ENCODE peak calls at places on chromosomes 2 and 18, in nine cellular contexts. V, D, G, B, W, F, Y, R and C are unnamed samples. For H3K4me1, the result is how much of the 10 kb centered on the place peaks cover.

GRCh38 chr18:68387246-68387645 is 327.7 kb downstream of the TMX3 start:
- DNase-seq in V (no peak), D (no peak), G (no peak), B (peak), W (no peak), F (no peak), Y (no peak), R (no peak), C (no peak)

GRCh38 chr2:46270384-46270783 is 26.8 kb upstream of the EPAS1 start:
- DNase-seq in V (no peak), D (no peak), G (no peak), B (peak), W (no peak), F (no peak), Y (peak), R (no peak), C (no peak)

GRCh38 chr18:50749421-50749820 is 70.4 kb downstream of the MRO start:
- DNase-seq in V (no peak), D (no peak), G (no peak), B (no peak), W (no peak), F (no peak), Y (no peak), R (no peak), C (no peak)

GRCh38 chr2:121297217-121297830 is 12.3 kb upstream of the TFCP2L1 start:
- DNase-seq in V (no peak), D (peak), G (peak), B (peak), W (peak), F (no peak), Y (peak), R (no peak), C (peak)

GRCh38 chr2:172178035-172178434 is 75.3 kb upstream of the DLX2 start:
- DNase-seq in V (no peak), D (no peak), G (no peak), B (peak), W (no peak), F (no peak), Y (peak), R (no peak), C (no peak)

GRCh38 chr18:55588876-55589595 is 1.0 kb upstream of the TCF4 start:
- DNase-seq in V (no peak), D (no peak), G (peak), B (peak), W (no peak), F (no peak), Y (no peak), R (no peak), C (no peak)

GRCh38 chr2:96251721-96252292 is 14.0 kb downstream of the TMEM127 start:
- DNase-seq in V (no peak), D (peak), G (no peak), B (peak), W (no peak), F (no peak), Y (peak), R (peak), C (peak)

GRCh38 chr2:86028763-86029381 is 76.8 kb downstream of the POLR1A start:
- DNase-seq in V (no peak), D (peak), G (no peak), B (no peak), W (no peak), F (no peak), Y (no peak), R (no peak), C (peak)

GRCh38 chr2:147026664-147027278 is 818.1 kb upstream of the ACVR2A start:
- DNase-seq in V (no peak), D (no peak), G (no peak), B (peak), W (no peak), F (no peak), Y (no peak), R (no peak), C (no peak)

GRCh38 chr2:20185176-20186022 is 39.5 kb downstream of the SDC1 start:
- DNase-seq in V (no peak), D (peak), G (no peak), B (peak), W (no peak), F (no peak), Y (peak), R (peak), C (no peak)

GRCh38 chr2:47078541-47079482 is 76.3 kb downstream of the STPG4 start:
- DNase-seq in V (no peak), D (no peak), G (no peak), B (no peak), W (no peak), F (no peak), Y (no peak), R (no peak), C (no peak)

GRCh38 chr2:129877795-129878775 is 101.4 kb upstream of the RAB6C start:
- DNase-seq in V (no peak), D (peak), G (peak), B (peak), W (no peak), F (no peak), Y (peak), R (no peak), C (peak)

GRCh38 chr2:201730651-201731280 is 32.3 kb upstream of the MPP4 start:
- DNase-seq in V (no peak), D (no peak), G (no peak), B (no peak), W (no peak), F (no peak), Y (no peak), R (no peak), C (no peak)

GRCh38 chr2:221818569-221818968 is 246.5 kb upstream of the EPHA4 start:
- DNase-seq in V (no peak), D (no peak), G (no peak), B (no peak), W (no peak), F (no peak), Y (no peak), R (no peak), C (no peak)

GRCh38 chr2:101811226-101812015 is 113.9 kb downstream of the MAP4K4 start:
- DNase-seq in V (no peak), D (no peak), G (no peak), B (no peak), W (no peak), F (no peak), Y (no peak), R (no peak), C (no peak)

GRCh38 chr2:38997784-38998183 is 108.1 kb downstream of the ARHGEF33 start:
- DNase-seq in V (no peak), D (peak), G (peak), B (peak), W (no peak), F (no peak), Y (peak), R (no peak), C (no peak)

GRCh38 chr2:20650412-20650879 is 452 bp downstream of the HS1BP3 start:
- DNase-seq in V (peak), D (peak), G (peak), B (peak), W (no peak), F (no peak), Y (no peak), R (no peak), C (peak)

GRCh38 chr2:11446733-11447248 is 19.2 kb downstream of the E2F6 start:
- DNase-seq in V (peak), D (peak), G (peak), B (peak), W (peak), F (peak), Y (peak), R (no peak), C (peak)

GRCh38 chr2:238095143-238095542 is 5.0 kb upstream of the ESPNL start:
- DNase-seq in V (no peak), D (no peak), G (no peak), B (no peak), W (no peak), F (no peak), Y (no peak), R (no peak), C (no peak)

GRCh38 chr2:169034256-169034655 is 3.1 kb upstream of the ABCB11 start:
- DNase-seq in V (no peak), D (no peak), G (no peak), B (no peak), W (no peak), F (no peak), Y (peak), R (no peak), C (peak)

GRCh38 chr18:76679259-76679658 is 143.1 kb upstream of the ZNF236 start:
- DNase-seq in V (no peak), D (no peak), G (peak), B (no peak), W (no peak), F (no peak), Y (no peak), R (no peak), C (no peak)

GRCh38 chr2:19796036-19796703 is 105.6 kb downstream of the TTC32 start:
- DNase-seq in V (no peak), D (no peak), G (no peak), B (peak), W (no peak), F (no peak), Y (peak), R (no peak), C (peak)

GRCh38 chr2:191845248-191845715 is 1.6 kb downstream of the CAVIN2 start:
- DNase-seq in V (no peak), D (no peak), G (no peak), B (no peak), W (no peak), F (no peak), Y (peak), R (no peak), C (peak)

GRCh38 chr18:68469049-68469625 is 245.8 kb downstream of the TMX3 start:
- DNase-seq in V (no peak), D (no peak), G (no peak), B (no peak), W (no peak), F (no peak), Y (no peak), R (no peak), C (no peak)

GRCh38 chr18:62569081-62569480 is 46.3 kb downstream of the ZCCHC2 start:
- DNase-seq in V (no peak), D (no peak), G (no peak), B (no peak), W (no peak), F (no peak), Y (no peak), R (no peak), C (no peak)

GRCh38 chr2:203436496-203436895 is 98.6 kb downstream of the RAPH1 start:
- DNase-seq in V (no peak), D (no peak), G (no peak), B (no peak), W (no peak), F (no peak), Y (no peak), R (no peak), C (no peak)

GRCh38 chr2:168528469-168528868 is 72.4 kb downstream of the CERS6 start:
- DNase-seq in V (no peak), D (no peak), G (no peak), B (peak), W (no peak), F (no peak), Y (peak), R (no peak), C (no peak)

GRCh38 chr2:181174880-181175590 is 194.6 kb downstream of the UBE2E3 start:
- DNase-seq in V (no peak), D (no peak), G (no peak), B (peak), W (no peak), F (no peak), Y (no peak), R (no peak), C (no peak)

DNA sequence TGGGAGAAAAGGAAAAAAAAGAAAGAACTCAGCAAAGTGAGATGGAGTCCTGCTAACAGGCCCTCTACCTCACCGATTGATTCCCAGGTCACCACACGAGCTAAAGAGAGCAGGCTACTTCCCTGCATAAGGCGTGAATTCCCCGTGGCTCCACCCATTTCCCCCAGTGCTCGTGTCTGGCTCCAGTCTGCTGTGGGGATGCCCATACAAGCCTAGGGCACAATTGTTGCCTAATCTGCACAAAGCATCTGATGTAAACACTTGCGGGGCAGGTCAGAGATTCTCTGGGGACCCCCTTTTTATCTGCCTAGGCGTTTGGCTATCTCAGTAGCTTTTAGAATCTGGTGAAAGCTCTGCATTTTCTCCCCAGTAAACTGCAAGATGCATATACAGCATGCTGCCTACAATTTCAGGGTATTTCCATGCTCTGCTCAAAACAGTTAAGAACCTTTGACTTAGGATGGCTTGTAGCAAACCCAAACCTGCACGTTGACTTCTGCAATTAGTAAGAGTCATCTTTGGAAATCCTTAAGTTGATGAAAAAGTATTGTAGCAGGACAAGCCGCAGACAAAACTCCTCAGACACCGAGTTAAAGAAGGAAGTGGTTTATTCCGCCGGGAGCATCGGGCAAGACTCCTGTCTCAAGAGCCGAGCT is 34.8 kb downstream of the MYO3B start:
- DNase-seq in V (no peak), D (no peak), G (no peak), B (no peak), W (no peak), F (no peak), Y (no peak), R (no peak), C (peak)
- H3K4me3 ChIP-seq in V (no peak), D (no peak), G (no peak), B (no peak), W (no peak), F (no peak), Y (no peak), R (no peak), C (no peak)

GRCh38 chr18:8603663-8604520 is 5.3 kb upstream of the RAB12 start:
- DNase-seq in V (no peak), D (no peak), G (no peak), B (no peak), W (no peak), F (no peak), Y (peak), R (no peak), C (no peak)
- H3K4me1 ChIP-seq in V (under half), D (under half), G (under half), B (under half), W (under half), F (under half), Y (under half), R (under half), C (under half)

GRCh38 chr2:65031341-65032015 is 24.7 kb upstream of the CEP68 start:
- DNase-seq in V (no peak), D (peak), G (peak), B (no peak), W (no peak), F (no peak), Y (no peak), R (no peak), C (no peak)
- H3K4me3 ChIP-seq in V (no peak), D (no peak), G (no peak), B (no peak), W (no peak), F (peak), Y (no peak), R (no peak), C (no peak)

GRCh38 chr2:106094101-106094860 is 99.8 kb downstream of the UXS1 start:
- DNase-seq in V (peak), D (no peak), G (no peak), B (no peak), W (no peak), F (peak), Y (no peak), R (no peak), C (no peak)
- H3K4me1 ChIP-seq in V (half or more), D (under half), G (under half), B (under half), W (under half), F (half or more), Y (under half), R (under half), C (under half)

DNA sequence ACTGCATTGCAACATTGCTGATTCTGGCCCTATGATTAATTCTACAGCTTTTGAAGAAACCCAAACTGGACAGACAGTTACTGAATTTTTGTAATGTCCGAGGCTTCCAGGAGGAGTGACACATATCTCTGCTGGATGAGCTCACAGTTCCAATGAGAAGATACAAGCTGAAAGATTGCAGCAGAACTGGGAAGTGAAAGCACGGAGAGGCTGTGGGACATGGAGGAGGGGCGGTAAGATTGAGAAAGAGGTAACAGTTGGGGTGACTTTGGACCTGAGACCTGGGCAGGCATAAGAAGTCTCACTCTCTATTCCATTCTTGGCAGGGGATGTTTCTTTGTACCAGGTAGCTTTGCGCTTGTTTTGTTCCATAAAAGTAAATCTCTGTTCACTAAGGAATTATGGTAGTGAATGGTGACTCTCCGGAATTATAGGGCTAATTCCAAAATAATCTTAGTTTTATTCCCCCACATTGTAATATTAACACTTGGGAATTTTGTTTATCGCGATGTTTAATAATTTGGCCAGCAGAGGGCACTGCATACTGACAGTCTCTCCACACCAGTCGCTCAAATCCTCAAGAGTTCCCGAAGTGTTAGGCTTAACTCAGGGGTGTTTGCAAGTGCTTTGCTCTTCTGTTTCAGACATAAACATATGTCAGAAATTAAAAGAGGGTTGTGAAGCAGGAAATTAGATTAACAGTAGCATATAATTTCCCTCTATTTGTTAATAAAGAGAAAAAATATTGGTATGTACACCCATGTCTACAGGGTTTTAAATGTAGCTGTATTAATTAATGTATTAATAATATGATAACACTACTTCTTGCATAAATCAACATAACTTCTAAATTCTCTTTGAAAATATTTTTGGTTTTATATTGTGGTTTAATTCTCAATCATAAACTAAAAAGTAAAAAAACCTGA is 201.4 kb downstream of the SOCS6 start:
- DNase-seq in V (no peak), D (peak), G (peak), B (peak), W (peak), F (no peak), Y (peak), R (no peak), C (peak)
- H3K4me3 ChIP-seq in V (no peak), D (no peak), G (no peak), B (peak), W (no peak), F (no peak), Y (no peak), R (no peak), C (no peak)

GRCh38 chr2:233080836-233081229 is 20.7 kb downstream of the INPP5D start:
- DNase-seq in V (no peak), D (no peak), G (no peak), B (no peak), W (no peak), F (no peak), Y (no peak), R (no peak), C (no peak)
- H3K4me1 ChIP-seq in V (half or more), D (under half), G (under half), B (under half), W (under half), F (half or more), Y (under half), R (under half), C (under half)

GRCh38 chr2:114684404-114684803 is 242.0 kb downstream of the DPP10 start:
- DNase-seq in V (no peak), D (no peak), G (no peak), B (no peak), W (no peak), F (no peak), Y (no peak), R (no peak), C (no peak)

GRCh38 chr2:114685102-114685501 is 242.7 kb downstream of the DPP10 start:
- DNase-seq in V (no peak), D (no peak), G (no peak), B (no peak), W (no peak), F (no peak), Y (no peak), R (no peak), C (no peak)

GRCh38 chr2:114688241-114688640 is 245.8 kb downstream of the DPP10 start:
- DNase-seq in V (no peak), D (no peak), G (no peak), B (no peak), W (no peak), F (no peak), Y (no peak), R (no peak), C (no peak)

DNA sequence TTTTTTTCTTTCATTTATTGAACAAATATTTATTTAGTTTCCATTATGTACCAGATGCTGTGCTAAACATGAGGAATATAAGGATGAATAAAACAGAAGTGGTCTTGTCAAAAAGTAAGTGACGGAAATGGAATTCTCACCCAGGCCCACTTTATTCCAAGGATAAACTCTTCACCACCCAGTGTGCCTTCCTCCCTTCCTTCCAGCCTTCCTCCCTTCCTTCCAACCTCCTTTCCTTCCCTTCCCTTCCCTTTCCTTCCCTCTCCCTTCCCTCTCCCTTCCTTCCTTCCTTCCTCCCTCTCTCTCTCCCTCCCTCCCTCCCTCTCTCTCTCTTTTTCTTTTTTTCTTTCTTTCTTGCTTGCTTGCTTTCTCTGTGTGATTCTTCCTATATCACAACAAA is 240.8 kb downstream of the DPP10 start:
- DNase-seq in V (no peak), D (no peak), G (no peak), B (no peak), W (no peak), F (no peak), Y (no peak), R (no peak), C (no peak)
- H3K4me3 ChIP-seq in V (no peak), D (no peak), G (no peak), B (no peak), W (no peak), F (no peak), Y (no peak), R (no peak), C (no peak)

GRCh38 chr2:66538291-66538690 is 103.4 kb downstream of the MEIS1 start:
- DNase-seq in V (no peak), D (no peak), G (no peak), B (peak), W (no peak), F (no peak), Y (no peak), R (no peak), C (no peak)
- H3K4me1 ChIP-seq in V (under half), D (half or more), G (half or more), B (under half), W (under half), F (under half), Y (under half), R (under half), C (half or more)

DNA sequence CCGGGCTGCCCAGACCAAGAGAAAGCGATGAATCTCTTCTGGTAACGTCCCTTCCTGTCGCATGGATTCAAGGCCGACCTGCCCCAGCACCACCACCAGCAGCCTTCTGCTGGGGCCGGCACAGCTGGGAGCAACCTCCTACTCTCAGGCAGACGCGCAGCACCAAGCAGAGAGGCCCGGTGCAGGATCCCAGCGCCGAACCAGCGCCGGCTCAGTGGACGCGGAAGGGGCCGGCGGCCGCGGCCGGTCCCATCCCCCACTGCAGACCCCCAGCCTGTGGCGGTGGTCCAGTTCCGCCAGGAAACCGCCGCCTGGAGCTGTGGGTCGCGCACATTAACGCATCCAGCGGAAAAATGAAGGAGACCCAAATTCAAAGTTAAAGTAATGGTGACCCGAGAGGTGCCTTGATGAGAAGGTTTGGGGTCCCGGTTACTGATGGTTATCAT is 525 bp upstream of the MAL start:
- DNase-seq in V (no peak), D (no peak), G (no peak), B (no peak), W (no peak), F (no peak), Y (no peak), R (no peak), C (no peak)
- H3K4me3 ChIP-seq in V (peak), D (no peak), G (peak), B (no peak), W (no peak), F (peak), Y (no peak), R (peak), C (peak)